ENCODE peak calls at places on chromosomes 4 and X, in eight cellular contexts. A is LoVo; P is naive thymus-derived CD4-positive, alpha-beta T cell; G is EH; Z is T-helper 2 cell; L is anterior cingulate cortex; U is CD8-positive, alpha-beta memory T cell; R is activated CD4-positive, alpha-beta T cell treated with anti-CD3 and anti-CD28 coated beads, Interleukin-2, amount 10 ng/mL, durations not matched to agents 7 days and 5 days. T is an unnamed sample.

GRCh38 chr4:173513651-173514050 is 16.4 kb downstream of the HAND2 start:
- DNase-seq in A (no peak), P (no peak), G (peak; percentile 40), Z (no peak), L (no peak), U (no peak), R (no peak), T (no peak)

GRCh38 chr4:39565925-39566630 is 38.8 kb upstream of the UGDH start:
- DNase-seq in A (no peak), P (no peak), G (peak; percentile 94), Z (no peak), L (no peak), U (no peak), R (no peak), T (no peak)

GRCh38 chr4:59247032-59247431 is 1953.1 kb upstream of the ADGRL3 start:
- DNase-seq in A (peak; percentile 2), P (no peak), G (no peak), Z (no peak), L (no peak), U (no peak), R (no peak), T (no peak)

GRCh38 chr4:8291701-8292387 is 22.3 kb downstream of the HTRA3 start:
- DNase-seq in A (no peak), P (no peak), G (no peak), Z (no peak), L (no peak), U (no peak), R (no peak), T (no peak)

GRCh38 chr4:155207534-155208257 is 740 bp upstream of the NPY2R start:
- DNase-seq in A (no peak), P (no peak), G (no peak), Z (no peak), L (no peak), U (no peak), R (no peak), T (no peak)

GRCh38 chr4:10184051-10184450 is 67.5 kb upstream of the WDR1 start:
- DNase-seq in A (no peak), P (no peak), G (peak; percentile 80), Z (no peak), L (no peak), U (no peak), R (no peak), T (no peak)

GRCh38 chr4:78325244-78326187 is 226.1 kb upstream of the ANXA3 start:
- DNase-seq in A (no peak), P (no peak), G (peak; percentile 59), Z (no peak), L (no peak), U (no peak), R (no peak), T (no peak)

GRCh38 chrX:40581333-40581910 is 652 bp downstream of the ATP6AP2 start:
- DNase-seq in A (no peak), P (peak; percentile 47), G (peak; percentile 29), Z (no peak), L (no peak), U (no peak), R (peak; percentile 16), T (no peak)